ENCODE peak calls at places on chromosomes 11 and 22, in seven cellular contexts. K is posterior vena cava; S is NCI-H446 treated with DMSO at 0.1 percent for 48 hours; U is activated CD4-positive, alpha-beta T cell treated with anti-CD3 and anti-CD28 coated beads for 24 hours; R is activated CD8-positive, alpha-beta memory T cell treated with anti-CD3 and anti-CD28 coated beads for 1 hour; J is Peyer's patch; C is CD4-positive, CD25-positive, alpha-beta regulatory T cell. Y is an unnamed sample.

GRCh38 chr11:95625164-95626017 is 164.2 kb downstream of the FAM76B start:
- DNase-seq in K (no peak), S (no peak), U (no peak), R (no peak), J (no peak), C (no peak), Y (no peak)

GRCh38 chr11:102453921-102454320 is 1.4 kb upstream of the TMEM123 start:
- DNase-seq in K (no peak), S (no peak), U (no peak), R (no peak), J (no peak), C (no peak), Y (no peak)

GRCh38 chr11:115267871-115268270 is 236.3 kb downstream of the CADM1 start:
- DNase-seq in K (no peak), S (no peak), U (no peak), R (no peak), J (no peak), C (no peak), Y (no peak)

GRCh38 chr11:19919050-19919561 is 206.5 kb downstream of the NAV2 start:
- DNase-seq in K (peak), S (peak), U (no peak), R (no peak), J (no peak), C (no peak), Y (no peak)

GRCh38 chr11:63508009-63508408 is 2.1 kb downstream of the LGALS12 start:
- DNase-seq in K (no peak), S (no peak), U (no peak), R (no peak), J (peak), C (no peak), Y (no peak)

GRCh38 chr11:21295508-21295907 is 626.1 kb downstream of the NELL1 start:
- DNase-seq in K (no peak), S (no peak), U (no peak), R (no peak), J (no peak), C (no peak), Y (no peak)

GRCh38 chr11:61962213-61963015 is 5.0 kb downstream of the FTH1 start:
- DNase-seq in K (peak), S (no peak), U (no peak), R (no peak), J (peak), C (no peak), Y (no peak)

GRCh38 chr11:122895591-122895990 is 13.0 kb downstream of the JHY start:
- DNase-seq in K (no peak), S (no peak), U (no peak), R (no peak), J (no peak), C (no peak), Y (no peak)

GRCh38 chr11:1082346-1082727 is 7.7 kb downstream of the MUC2 start:
- DNase-seq in K (no peak), S (no peak), U (no peak), R (no peak), J (no peak), C (no peak), Y (no peak)

GRCh38 chr22:29310065-29310862 is 3.8 kb downstream of the GAS2L1 start:
- DNase-seq in K (peak), S (no peak), U (no peak), R (no peak), J (no peak), C (no peak), Y (no peak)

Y was measured in cerebellar nuclear complex.